ENCODE peak calls at places on chromosome 13, in four cellular contexts. R is nephron progenitor cell, D is fibroblast of the aortic adventitia, J is coronary artery. V is an unnamed sample.

GRCh38 chr13:72463561-72463960 is 263.9 kb downstream of the MZT1 start:
- DNase-seq in R (peak; percentile 7), D (peak; percentile 16), J (no peak), V (no peak)

GRCh38 chr13:109790071-109790470 is 3.7 kb upstream of the IRS2 start:
- DNase-seq in R (no peak), D (no peak), J (no peak), V (no peak)

GRCh38 chr13:20411638-20412342 is 113.9 kb downstream of the CRYL1 start:
- DNase-seq in R (no peak), D (no peak), J (no peak), V (no peak)

GRCh38 chr13:40187324-40187795 is 479.1 kb downstream of the FOXO1 start:
- DNase-seq in R (no peak), D (no peak), J (no peak), V (no peak)

GRCh38 chr13:72221276-72221962 is 354.4 kb upstream of the DACH1 start:
- DNase-seq in R (peak; percentile 46), D (no peak), J (no peak), V (no peak)

GRCh38 chr13:68715651-68716050 is 1392.0 kb upstream of the ATXN8OS start:
- DNase-seq in R (no peak), D (no peak), J (no peak), V (no peak)

GRCh38 chr13:112270951-112271350 is 105.2 kb upstream of the SPACA7 start:
- DNase-seq in R (no peak), D (no peak), J (no peak), V (no peak)

GRCh38 chr13:37870895-37871550 is 1.5 kb upstream of the TRPC4 start:
- DNase-seq in R (no peak), D (peak; percentile 69), J (no peak), V (no peak)

GRCh38 chr13:73248711-73249580 is 190.1 kb downstream of the KLF5 start:
- DNase-seq in R (no peak), D (no peak), J (no peak), V (peak; percentile 64)

GRCh38 chr13:112704634-112705145 is 14.9 kb downstream of the ATP11A start:
- DNase-seq in R (no peak), D (no peak), J (no peak), V (no peak)

GRCh38 chr13:55160911-55161310 is 1979.8 kb upstream of the PRR20A start:
- DNase-seq in R (no peak), D (no peak), J (no peak), V (no peak)

GRCh38 chr13:87123987-87124784 is 547.0 kb upstream of the SLITRK5 start:
- DNase-seq in R (peak; percentile 37), D (peak; percentile 97), J (no peak), V (no peak)

GRCh38 chr13:66759919-66760318 is 470.2 kb downstream of the PCDH9 start:
- DNase-seq in R (no peak), D (no peak), J (no peak), V (no peak)

GRCh38 chr13:71829542-71829941 is 37.5 kb downstream of the DACH1 start:
- DNase-seq in R (no peak), D (no peak), J (no peak), V (no peak)

GRCh38 chr13:109785141-109785891 is 1.1 kb downstream of the IRS2 start:
- DNase-seq in R (peak; percentile 61), D (peak; percentile 53), J (peak; percentile 78), V (peak; percentile 61)

GRCh38 chr13:66483712-66484111 is 746.4 kb downstream of the PCDH9 start:
- DNase-seq in R (no peak), D (no peak), J (no peak), V (no peak)

GRCh38 chr13:72109863-72110262 is 242.9 kb upstream of the DACH1 start:
- DNase-seq in R (no peak), D (no peak), J (no peak), V (no peak)

GRCh38 chr13:107713314-107713713 is 502.0 kb downstream of the LIG4 start:
- DNase-seq in R (no peak), D (peak; percentile 2), J (no peak), V (no peak)

GRCh38 chr13:109273326-109273751 is 513.0 kb downstream of the IRS2 start:
- DNase-seq in R (no peak), D (no peak), J (no peak), V (no peak)

GRCh38 chr13:64338671-64339070 is 2891.5 kb downstream of the PCDH9 start:
- DNase-seq in R (no peak), D (no peak), J (no peak), V (no peak)

GRCh38 chr13:50222569-50223332 is 207.5 kb downstream of the KCNRG start:
- DNase-seq in R (no peak), D (peak; percentile 95), J (no peak), V (peak; percentile 67)

GRCh38 chr13:24097064-24097463 is 63.5 kb upstream of the SPATA13 start:
- DNase-seq in R (no peak), D (peak; percentile 55), J (no peak), V (no peak)

GRCh38 chr13:32206097-32206740 is 108.9 kb downstream of the ZAR1L start:
- DNase-seq in R (no peak), D (no peak), J (no peak), V (no peak)

GRCh38 chr13:93248627-93249047 is 22.0 kb downstream of the GPC6 start:
- DNase-seq in R (peak; percentile 46), D (peak; percentile 47), J (no peak), V (peak; percentile 31)
- TF ChIP-seq CTCF in R (peak; percentile 32), D (peak; percentile 44), J (peak; percentile 16), V (no peak)

GRCh38 chr13:77056382-77056781 is 29.4 kb upstream of the FBXL3 start:
- DNase-seq in R (no peak), D (no peak), J (no peak), V (no peak)
- TF ChIP-seq CTCF in R (peak; percentile 16), D (no peak), J (no peak), V (no peak)

GRCh38 chr13:99617474-99618255 is 116.4 kb downstream of the TM9SF2 start:
- DNase-seq in R (peak; percentile 62), D (peak; percentile 49), J (no peak), V (no peak)

GRCh38 chr13:99619207-99619606 is 117.9 kb downstream of the TM9SF2 start:
- DNase-seq in R (no peak), D (no peak), J (no peak), V (no peak)

GRCh38 chr13:99610702-99611289 is 109.5 kb downstream of the TM9SF2 start:
- DNase-seq in R (no peak), D (no peak), J (no peak), V (no peak)

GRCh38 chr13:99614465-99614885 is 113.2 kb downstream of the TM9SF2 start:
- DNase-seq in R (no peak), D (peak; percentile 5), J (no peak), V (peak; percentile 39)
- TF ChIP-seq CTCF in R (peak; percentile 15), D (no peak), J (no peak), V (no peak)

GRCh38 chr13:106597190-106597589 is 29.3 kb upstream of the ARGLU1 start:
- DNase-seq in R (no peak), D (peak; percentile 48), J (no peak), V (no peak)
- TF ChIP-seq CTCF in R (no peak), D (no peak), J (no peak), V (no peak)

GRCh38 chr13:113783966-113784644 is 25.1 kb downstream of the TMEM255B start:
- DNase-seq in R (no peak), D (no peak), J (no peak), V (no peak)

GRCh38 chr13:113782472-113782871 is 23.4 kb downstream of the TMEM255B start:
- DNase-seq in R (no peak), D (no peak), J (no peak), V (peak; percentile 11)

GRCh38 chr13:113784645-113785024 is 25.6 kb downstream of the TMEM255B start:
- DNase-seq in R (no peak), D (no peak), J (no peak), V (no peak)

GRCh38 chr13:113783482-113783881 is 24.5 kb downstream of the TMEM255B start:
- DNase-seq in R (no peak), D (no peak), J (no peak), V (no peak)

DNA sequence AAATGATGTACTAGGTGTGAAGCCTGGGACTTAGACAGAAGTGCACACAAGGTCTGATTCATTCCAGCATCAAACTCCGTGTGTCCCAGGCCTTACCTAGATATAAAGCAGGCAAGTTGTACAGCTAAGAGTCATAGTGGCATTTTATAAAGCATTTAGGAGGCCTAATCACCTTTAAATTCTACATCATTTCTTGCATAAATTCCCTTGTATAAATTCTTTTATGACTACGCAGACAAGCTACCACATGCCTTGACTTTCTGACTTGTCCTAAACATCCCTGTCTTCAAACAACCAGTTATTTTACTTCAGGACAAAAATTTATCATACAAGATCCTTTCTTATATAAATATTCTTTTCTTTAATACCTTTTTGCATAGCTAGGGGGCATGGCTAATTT is 22.5 kb downstream of the TMEM255B start:
- DNase-seq in R (no peak), D (no peak), J (no peak), V (no peak)
- TF ChIP-seq CTCF in R (no peak), D (peak; percentile 38), J (no peak), V (no peak)

GRCh38 chr13:98549006-98549727 is 27.7 kb downstream of the STK24 start:
- DNase-seq in R (no peak), D (peak; percentile 76), J (no peak), V (no peak)
- TF ChIP-seq CTCF in R (no peak), D (no peak), J (no peak), V (no peak)